ENCODE peak calls at places on chromosomes 7 and 10, in seven cellular contexts. K is effector memory CD4-positive, alpha-beta T cell; O is ELR; Z is aorta; B is stimulated activated CD8-positive, alpha-beta memory T cell treated with anti-CD3 and anti-CD28 coated beads, Interleukin-4, amount 100 ng/mL, for 24 hours; V is A172; C is mammary epithelial cell. X is an unnamed sample.

GRCh38 chr7:94250984-94251383 is 143.7 kb upstream of the COL1A2 start:
- DNase-seq in V (no peak), O (no peak), K (no peak), B (no peak), C (no peak), Z (no peak), X (no peak)

GRCh38 chr7:44382459-44383300 is 57.3 kb upstream of the CAMK2B start:
- DNase-seq in Z (no peak), C (no peak), O (peak), B (no peak), K (no peak), V (no peak), X (no peak)

GRCh38 chr10:100485336-100485735 is 22.5 kb downstream of the WNT8B start:
- DNase-seq in B (no peak), V (no peak), K (no peak), Z (no peak), C (no peak), O (no peak), X (no peak)

GRCh38 chr7:44463169-44463808 is 27.2 kb downstream of the NUDCD3 start:
- DNase-seq in B (no peak), O (peak), V (no peak), K (no peak), C (no peak), Z (no peak), X (no peak)

GRCh38 chr7:128841961-128842673 is 11.9 kb downstream of the FLNC start:
- DNase-seq in K (peak), O (peak), C (no peak), B (peak), Z (peak), V (no peak), X (peak)

GRCh38 chr7:101743995-101744360 is 73.4 kb upstream of the CUX1 start:
- DNase-seq in C (no peak), B (no peak), Z (no peak), K (no peak), O (no peak), V (no peak), X (no peak)

GRCh38 chr7:151847681-151848081 is 29.2 kb downstream of the PRKAG2 start:
- DNase-seq in O (no peak), B (no peak), Z (peak), C (no peak), V (no peak), K (no peak), X (no peak)

GRCh38 chr10:46312953-46313352 is 26.2 kb downstream of the ANTXRL start:
- DNase-seq in Z (no peak), V (no peak), B (no peak), K (no peak), C (no peak), O (no peak), X (no peak)

GRCh38 chr7:22854158-22855048 is 31.8 kb upstream of the TOMM7 start:
- DNase-seq in K (peak), C (peak), B (peak), V (peak), Z (peak), O (peak), X (peak)

GRCh38 chr10:48579251-48579960 is 25.5 kb downstream of the ARHGAP22 start:
- DNase-seq in Z (no peak), K (no peak), C (peak), O (no peak), B (no peak), V (peak), X (no peak)

GRCh38 chr7:99404235-99404976 is 4.0 kb downstream of the PDAP1 start:
- DNase-seq in O (peak), B (no peak), K (no peak), C (peak), Z (no peak), V (peak), X (no peak)

GRCh38 chr7:132577206-132578049 is 1.2 kb upstream of the PLXNA4 start:
- DNase-seq in Z (peak), V (peak), O (no peak), C (peak), K (no peak), B (no peak), X (no peak)

GRCh38 chr10:93115661-93116383 is 42.1 kb downstream of the CYP26A1 start:
- DNase-seq in V (peak), O (peak), Z (peak), C (peak), K (peak), B (peak), X (peak)

GRCh38 chr7:100483101-100483727 is 513 bp upstream of the NYAP1 start:
- DNase-seq in B (peak), O (peak), Z (peak), K (peak), C (no peak), V (no peak), X (peak)

GRCh38 chr7:99293167-99293566 is 20.5 kb downstream of the MYH16 start:
- DNase-seq in B (no peak), C (no peak), Z (no peak), V (no peak), K (no peak), O (no peak), X (no peak)

GRCh38 chr10:44860811-44861751 is 50.1 kb upstream of the TMEM72 start:
- DNase-seq in B (no peak), K (no peak), O (peak), Z (peak), V (peak), C (no peak), X (no peak)

GRCh38 chr10:113232928-113233511 is 283.0 kb downstream of the TCF7L2 start:
- DNase-seq in B (no peak), Z (no peak), V (no peak), K (no peak), O (no peak), C (no peak), X (no peak)

GRCh38 chr7:8172372-8173354 is 89.3 kb downstream of the ICA1 start:
- DNase-seq in C (no peak), B (no peak), O (no peak), V (no peak), Z (no peak), K (no peak), X (no peak)

GRCh38 chr7:47266131-47266706 is 315.7 kb downstream of the TNS3 start:
- DNase-seq in K (no peak), B (no peak), C (peak), V (peak), Z (peak), O (peak), X (no peak)

GRCh38 chr7:140035400-140036223 is 27.1 kb downstream of the PARP12 start:
- DNase-seq in O (peak), K (no peak), V (peak), Z (no peak), B (no peak), C (peak), X (no peak)

GRCh38 chr7:151940048-151940845 is 16.0 kb upstream of the GALNTL5 start:
- DNase-seq in Z (peak), K (no peak), C (peak), V (peak), B (no peak), O (peak), X (no peak)

GRCh38 chr7:140342732-140343514 is 55.4 kb downstream of the SLC37A3 start:
- DNase-seq in V (peak), Z (peak), C (peak), O (peak), B (no peak), K (no peak), X (no peak)

GRCh38 chr7:116407165-116407564 is 92.4 kb upstream of the CAV2 start:
- DNase-seq in O (peak), Z (no peak), C (no peak), V (no peak), K (no peak), B (no peak), X (no peak)

GRCh38 chr10:23892296-23892695 is 316.6 kb upstream of the KIAA1217 start:
- DNase-seq in O (no peak), Z (no peak), K (no peak), V (no peak), C (peak), B (no peak), X (no peak)

X was measured in T-helper 17 cell.